ENCODE peak calls at places on chromosome 21, in four cellular contexts. D is left ventricle myocardium inferior; T is lower lobe of right lung; Q is CD4-positive, alpha-beta memory T cell. C is an unnamed sample.

GRCh38 chr21:37783016-37783415 is 133.2 kb downstream of the KCNJ6 start:
- DNase-seq in Q (no peak), T (no peak), D (no peak), C (no peak)

GRCh38 chr21:43694437-43695079 is 24.4 kb upstream of the PDXK start:
- DNase-seq in D (no peak), T (peak; percentile 16), Q (no peak), C (no peak)

GRCh38 chr21:38266732-38267131 is 9.9 kb downstream of the KCNJ15 start:
- DNase-seq in D (no peak), T (no peak), Q (no peak), C (no peak)

GRCh38 chr21:36639769-36640168 is 59.1 kb upstream of the SIM2 start:
- DNase-seq in D (no peak), Q (no peak), T (no peak), C (no peak)

GRCh38 chr21:45780647-45781046 is 137.1 kb downstream of the PCBP3 start:
- DNase-seq in T (no peak), D (no peak), Q (no peak), C (no peak)

GRCh38 chr21:14836950-14837349 is 227.8 kb downstream of the NRIP1 start:
- DNase-seq in D (no peak), Q (no peak), T (no peak), C (no peak)

GRCh38 chr21:29718081-29718815 is 221.5 kb downstream of the GRIK1 start:
- DNase-seq in T (no peak), Q (no peak), D (no peak), C (no peak)

GRCh38 chr21:41164981-41165650 is 2.8 kb upstream of the BACE2 start:
- DNase-seq in Q (no peak), D (no peak), T (no peak), C (no peak)

GRCh38 chr21:26842976-26843911 is 2.0 kb downstream of the ADAMTS1 start:
- DNase-seq in T (peak; percentile 84), Q (no peak), D (peak; percentile 95), C (no peak)

GRCh38 chr21:46206163-46207005 is 22.1 kb upstream of the SPATC1L start:
- DNase-seq in D (no peak), T (peak; percentile 35), Q (no peak), C (no peak)

GRCh38 chr21:14826630-14827029 is 238.2 kb downstream of the NRIP1 start:
- DNase-seq in T (no peak), D (no peak), Q (no peak), C (peak; percentile 64)

GRCh38 chr21:17576080-17576835 is 36.4 kb downstream of the BTG3 start:
- DNase-seq in T (no peak), D (no peak), Q (no peak), C (no peak)

GRCh38 chr21:41322496-41323382 is 6.1 kb downstream of the FAM3B start:
- DNase-seq in T (no peak), D (no peak), Q (no peak), C (no peak)

GRCh38 chr21:43608225-43608624 is 51.1 kb downstream of the HSF2BP start:
- DNase-seq in D (no peak), T (no peak), Q (no peak), C (no peak)

GRCh38 chr21:29299046-29299905 is 554 bp downstream of the BACH1 start:
- DNase-seq in D (peak; percentile 69), Q (peak; percentile 69), T (peak; percentile 81), C (no peak)

GRCh38 chr21:26188422-26188821 is 17.9 kb upstream of the APP start:
- DNase-seq in Q (no peak), D (no peak), T (no peak), C (no peak)

GRCh38 chr21:16821588-16821987 is 691.3 kb upstream of the CXADR start:
- DNase-seq in Q (no peak), T (no peak), D (no peak), C (no peak)

GRCh38 chr21:27582246-27582945 is 615.5 kb upstream of the ADAMTS5 start:
- DNase-seq in Q (no peak), D (no peak), T (no peak), C (no peak)

GRCh38 chr21:43939443-43940328 is 72.4 kb upstream of the TRAPPC10 start:
- DNase-seq in D (no peak), T (no peak), Q (no peak), C (no peak)

GRCh38 chr21:41411449-41412089 is 14.5 kb upstream of the MX1 start:
- DNase-seq in Q (no peak), D (no peak), T (peak; percentile 86), C (peak; percentile 71)

GRCh38 chr21:39000496-39000895 is 182.8 kb downstream of the PSMG1 start:
- DNase-seq in D (no peak), T (no peak), Q (no peak), C (no peak)

GRCh38 chr21:45294509-45295291 is 7.0 kb upstream of the POFUT2 start:
- DNase-seq in T (peak; percentile 64), D (peak; percentile 89), Q (no peak), C (no peak)

GRCh38 chr21:15051652-15052554 is 12.9 kb downstream of the NRIP1 start:
- DNase-seq in D (no peak), T (no peak), Q (no peak), C (peak; percentile 18)

GRCh38 chr21:25171438-25171837 is 435.8 kb downstream of the MRPL39 start:
- DNase-seq in T (no peak), Q (no peak), D (no peak), C (no peak)

GRCh38 chr21:29148535-29148934 is 18.1 kb downstream of the MAP3K7CL start:
- DNase-seq in Q (no peak), T (no peak), D (no peak), C (peak; percentile 10)

GRCh38 chr21:44870748-44871495 is 2.6 kb downstream of the PTTG1IP start:
- DNase-seq in T (no peak), D (peak; percentile 75), Q (peak; percentile 43), C (no peak)

GRCh38 chr21:36347962-36348328 is 27.9 kb downstream of the MORC3 start:
- DNase-seq in Q (no peak), T (no peak), D (no peak), C (no peak)

GRCh38 chr21:40466893-40467483 is 380.0 kb downstream of the DSCAM start:
- DNase-seq in T (no peak), Q (no peak), D (no peak), C (no peak)

GRCh38 chr21:25898671-25899070 is 163.9 kb downstream of the GABPA start:
- DNase-seq in Q (no peak), D (no peak), T (no peak), C (no peak)

GRCh38 chr21:29084372-29084771 is 10.9 kb upstream of the CCT8 start:
- DNase-seq in Q (no peak), T (no peak), D (no peak), C (no peak)

GRCh38 chr21:45270306-45270821 is 17.3 kb downstream of the POFUT2 start:
- DNase-seq in D (no peak), T (no peak), Q (no peak), C (no peak)

GRCh38 chr21:16211339-16212303 is 481.8 kb downstream of the USP25 start:
- DNase-seq in Q (no peak), D (no peak), T (no peak), C (no peak)

GRCh38 chr21:40178726-40179125 is 311.5 kb downstream of the PCP4 start:
- DNase-seq in Q (no peak), T (no peak), D (no peak), C (no peak)

GRCh38 chr21:44980562-44981489 is 41.0 kb downstream of the SLX9 start:
- DNase-seq in D (no peak), Q (no peak), T (no peak), C (no peak)

GRCh38 chr21:44790401-44790800 is 11.2 kb downstream of the UBE2G2 start:
- DNase-seq in Q (no peak), T (no peak), D (no peak), C (peak; percentile 26)

GRCh38 chr21:45988366-45989347 is 7.1 kb downstream of the COL6A1 start:
- DNase-seq in Q (no peak), T (no peak), D (peak; percentile 19), C (no peak)

GRCh38 chr21:38139380-38140168 is 117.2 kb upstream of the KCNJ15 start:
- DNase-seq in Q (no peak), D (no peak), T (no peak), C (no peak)

GRCh38 chr21:45094412-45094811 is 20.0 kb downstream of the ADARB1 start:
- DNase-seq in T (no peak), D (no peak), Q (no peak), C (no peak)

GRCh38 chr21:45950740-45951515 is 30.6 kb upstream of the COL6A1 start:
- DNase-seq in D (peak; percentile 61), T (no peak), Q (no peak), C (no peak)

GRCh38 chr21:42466700-42467612 is 29.1 kb downstream of the RSPH1 start:
- DNase-seq in D (no peak), T (no peak), Q (no peak), C (peak; percentile 86)

GRCh38 chr21:42461881-42462877 is 33.8 kb downstream of the RSPH1 start:
- DNase-seq in T (no peak), D (no peak), Q (no peak), C (no peak)

GRCh38 chr21:42461185-42461520 is 34.9 kb downstream of the RSPH1 start:
- DNase-seq in T (no peak), Q (no peak), D (no peak), C (no peak)

GRCh38 chr21:42465008-42465878 is 30.8 kb downstream of the RSPH1 start:
- DNase-seq in T (no peak), D (no peak), Q (no peak), C (peak; percentile 78)

DNA sequence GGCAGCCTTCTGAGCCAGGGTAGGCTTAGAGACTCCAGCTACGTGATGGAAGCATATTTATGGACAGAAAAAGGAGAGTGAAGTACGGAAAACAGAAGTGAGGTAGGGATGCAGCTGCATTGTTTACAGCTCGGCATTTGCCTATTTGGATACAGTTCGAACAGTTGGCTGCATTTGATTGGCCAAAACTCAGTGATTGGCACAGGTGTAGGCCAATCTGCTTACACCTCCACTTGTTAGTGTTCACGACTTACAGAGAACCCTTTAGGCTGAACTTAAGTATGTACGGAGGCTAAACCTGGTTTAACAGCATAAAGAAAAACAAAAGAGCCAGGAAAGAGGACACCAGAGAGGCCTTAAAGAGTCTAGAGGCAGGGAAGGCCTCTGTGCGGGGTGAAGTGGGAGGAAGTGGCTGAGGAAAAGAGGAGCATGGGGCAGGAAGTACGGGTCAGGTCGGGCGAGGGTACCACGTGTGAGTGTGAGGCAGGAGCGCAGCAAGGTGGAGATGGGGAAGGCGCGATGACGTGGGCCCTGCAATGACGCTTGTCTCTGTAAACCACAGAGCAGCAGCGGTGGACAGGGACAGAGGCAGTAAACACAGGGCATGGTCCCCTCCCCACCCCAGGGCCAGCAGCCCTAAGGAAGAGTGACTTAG is 32.0 kb downstream of the RSPH1 start:
- DNase-seq in D (no peak), Q (peak; percentile 76), T (peak; percentile 58), C (peak; percentile 84)
- H3K4me3 ChIP-seq in D (no peak overlapping the region), Q (no peak overlapping the region), T (no peak overlapping the region), C (no peak overlapping the region)

DNA sequence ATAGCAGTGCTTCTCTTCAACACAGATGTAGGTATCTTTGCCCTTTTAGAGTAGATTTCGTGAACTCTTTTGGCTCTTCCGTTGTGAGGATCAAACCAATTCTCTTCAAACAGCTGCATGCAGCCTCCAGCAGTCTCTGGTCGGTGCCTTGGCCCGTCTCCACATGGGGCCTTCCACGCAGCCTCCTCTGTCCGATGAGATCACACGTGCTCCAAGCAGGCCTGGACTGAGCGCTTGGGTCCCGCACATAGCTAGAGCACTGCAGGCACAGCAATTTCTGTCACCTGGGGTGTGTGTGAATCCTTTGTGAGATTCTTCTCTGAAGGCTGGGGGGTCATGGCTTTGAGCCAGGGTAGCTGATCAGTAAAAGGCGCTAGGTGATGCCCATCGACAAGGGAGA is 82.8 kb upstream of the KCNE2 start:
- DNase-seq in T (no peak), D (peak; percentile 36), Q (no peak), C (no peak)
- H3K4me3 ChIP-seq in T (no peak overlapping the region), D (no peak overlapping the region), Q (no peak overlapping the region), C (no peak overlapping the region)

GRCh38 chr21:31142600-31142999 is 104.3 kb upstream of the KRTAP19-8 start:
- DNase-seq in T (no peak), D (no peak), Q (peak; percentile 18), C (peak; percentile 33)
- H3K4me3 ChIP-seq in T (no peak overlapping the region), D (no peak overlapping the region), Q (no peak overlapping the region), C (no peak overlapping the region)

GRCh38 chr21:34885125-34885524 is 164.0 kb downstream of the RUNX1 start:
- DNase-seq in Q (no peak), T (no peak), D (no peak), C (no peak)
- H3K4me3 ChIP-seq in Q (no peak overlapping the region), T (peak overlapping the region; percentile 70), D (peak overlapping the region; percentile 75), C (peak overlapping the region; percentile 8)